ENCODE peak calls at places on chromosomes 5 and 9, in nine cellular contexts. C is astrocyte of the spinal cord; O is iPS-NIHi11; F is activated naive CD4-positive, alpha-beta T cell treated with Interleukin-2 at 50 U/mL for 16 hours; U is CD4-positive, alpha-beta memory T cell; S is renal cortical epithelial cell; P is fibroblast of pulmonary artery; Z is stimulated activated CD4-positive, alpha-beta T cell treated with anti-CD3 and anti-CD28 coated beads, Interleukin-1b, Interleukin-23, amount 100 ng/mL, for 24 hours; G is PC-9. N is an unnamed sample.

GRCh38 chr5:13814293-13814692 is 130.2 kb downstream of the DNAH5 start:
- DNase-seq in P (no peak), C (peak; percentile 5), G (no peak), O (no peak), Z (no peak), S (peak; percentile 33), U (no peak), F (no peak), N (no peak)

GRCh38 chr9:18726546-18726945 is 252.6 kb downstream of the ADAMTSL1 start:
- DNase-seq in S (no peak), Z (no peak), U (no peak), C (no peak), G (no peak), P (no peak), F (no peak), O (no peak), N (no peak)

GRCh38 chr5:171462928-171463843 is 43.7 kb downstream of the FGF18 start:
- DNase-seq in C (no peak), G (no peak), F (no peak), Z (no peak), U (no peak), P (no peak), S (no peak), O (no peak), N (no peak)

GRCh38 chr9:136623016-136623848 is 39.5 kb upstream of the EGFL7 start:
- DNase-seq in C (no peak), Z (no peak), U (no peak), O (no peak), F (no peak), S (no peak), G (no peak), P (no peak), N (no peak)

GRCh38 chr5:52786937-52787599 is 648 bp upstream of the ITGA1 start:
- DNase-seq in S (peak; percentile 64), C (peak; percentile 26), Z (no peak), G (no peak), F (peak; percentile 32), P (no peak), O (peak; percentile 22), U (peak; percentile 49), N (no peak)

GRCh38 chr5:173672891-173673290 is 56.4 kb upstream of the BOD1 start:
- DNase-seq in G (no peak), S (no peak), F (no peak), C (no peak), P (no peak), O (no peak), U (no peak), Z (no peak), N (no peak)

GRCh38 chr5:155539958-155540595 is 526.5 kb downstream of the KIF4B start:
- DNase-seq in G (no peak), C (no peak), Z (no peak), U (no peak), F (no peak), S (no peak), O (no peak), P (no peak), N (no peak)

GRCh38 chr5:71932649-71933338 is 174.5 kb upstream of the MAP1B start:
- DNase-seq in Z (no peak), S (peak; percentile 96), O (peak; percentile 78), F (no peak), P (peak; percentile 94), U (no peak), C (peak; percentile 79), G (peak; percentile 99), N (no peak)